ENCODE peak calls at places on chromosome 3, in four cellular contexts. M is right cardiac atrium, D is NCI-H1092, T is T1000. Q is an unnamed sample.

GRCh38 chr3:58071480-58071971 is 63.3 kb downstream of the FLNB start:
- DNase-seq in T (no peak), D (no peak), M (no peak), Q (no peak)

GRCh38 chr3:61729235-61729634 is 167.9 kb downstream of the PTPRG start:
- DNase-seq in M (no peak), D (no peak), T (no peak), Q (no peak)

GRCh38 chr3:120028271-120029047 is 65.8 kb downstream of the GSK3B start:
- DNase-seq in T (no peak), M (no peak), D (no peak), Q (no peak)

GRCh38 chr3:169841171-169841570 is 28.5 kb upstream of the LRRC34 start:
- DNase-seq in M (peak), D (no peak), T (no peak), Q (no peak)

GRCh38 chr3:178325330-178325729 is 210.9 kb upstream of the KCNMB2 start:
- DNase-seq in T (no peak), M (no peak), D (no peak), Q (no peak)

GRCh38 chr3:59605318-59605717 is 555.5 kb upstream of the CFAP20DC start:
- DNase-seq in M (no peak), D (no peak), T (no peak), Q (peak)

GRCh38 chr3:141940204-141940776 is 63.8 kb downstream of the ATP1B3 start:
- DNase-seq in M (no peak), T (peak), D (peak), Q (no peak)

GRCh38 chr3:150764607-150765366 is 1.8 kb upstream of the SIAH2 start:
- DNase-seq in T (no peak), M (no peak), D (no peak), Q (no peak)

GRCh38 chr3:32969656-32970055 is 18.2 kb downstream of the CCR4 start:
- DNase-seq in D (peak), T (no peak), M (no peak), Q (peak)

GRCh38 chr3:52230889-52231499 is 5.5 kb upstream of the TLR9 start:
- DNase-seq in M (peak), D (no peak), T (no peak), Q (no peak)